ENCODE peak calls at places on chromosomes 12 and 14, in ten cellular contexts. T, S, D, E, C, M, K, G, N and U are unnamed samples.

GRCh38 chr12:106245767-106246166 is 2.1 kb downstream of the CKAP4 start:
- DNase-seq in T (no peak), S (peak), D (peak), E (no peak), C (peak), M (peak), K (no peak), G (peak), N (peak), U (peak)

GRCh38 chr12:10170199-10170598 is 1.7 kb downstream of the OLR1 start:
- DNase-seq in T (no peak), S (no peak), D (no peak), E (no peak), C (no peak), M (no peak), K (no peak), G (no peak), N (no peak), U (no peak)

GRCh38 chr12:31105668-31106067 is 32.0 kb downstream of the DDX11 start:
- DNase-seq in T (no peak), S (no peak), D (no peak), E (no peak), C (no peak), M (no peak), K (no peak), G (no peak), N (no peak), U (no peak)

GRCh38 chr12:105882404-105882803 is 256.4 kb downstream of the NUAK1 start:
- DNase-seq in T (peak), S (no peak), D (no peak), E (no peak), C (no peak), M (no peak), K (no peak), G (no peak), N (no peak), U (no peak)

GRCh38 chr14:33676135-33676566 is 274.7 kb downstream of the EGLN3 start:
- DNase-seq in T (peak), S (peak), D (no peak), E (peak), C (no peak), M (peak), K (no peak), G (peak), N (no peak), U (peak)

GRCh38 chr12:31288381-31288780 is 37.6 kb downstream of the SINHCAF start:
- DNase-seq in T (no peak), S (no peak), D (no peak), E (no peak), C (no peak), M (no peak), K (no peak), G (no peak), N (no peak), U (no peak)

GRCh38 chr12:89960011-89960507 is 251.4 kb upstream of the ATP2B1 start:
- DNase-seq in T (no peak), S (no peak), D (peak), E (no peak), C (no peak), M (no peak), K (no peak), G (no peak), N (no peak), U (no peak)

GRCh38 chr12:92022093-92022492 is 123.6 kb downstream of the BTG1 start:
- DNase-seq in T (no peak), S (no peak), D (no peak), E (no peak), C (no peak), M (no peak), K (no peak), G (no peak), N (no peak), U (no peak)

GRCh38 chr12:52708010-52708409 is 4.7 kb upstream of the KRT77 start:
- DNase-seq in T (no peak), S (no peak), D (no peak), E (peak), C (no peak), M (no peak), K (no peak), G (no peak), N (no peak), U (no peak)

GRCh38 chr12:30701056-30701455 is 5.4 kb upstream of the IPO8 start:
- DNase-seq in T (no peak), S (no peak), D (peak), E (no peak), C (no peak), M (no peak), K (no peak), G (no peak), N (no peak), U (no peak)

GRCh38 chr12:106652510-106653015 is 69.8 kb downstream of the RFX4 start:
- DNase-seq in T (no peak), S (no peak), D (no peak), E (no peak), C (no peak), M (no peak), K (no peak), G (no peak), N (no peak), U (no peak)

GRCh38 chr12:45292486-45293195 is 76.7 kb downstream of the ANO6 start:
- DNase-seq in T (peak), S (no peak), D (peak), E (no peak), C (no peak), M (no peak), K (no peak), G (no peak), N (no peak), U (peak)

GRCh38 chr12:51632598-51632997 is 41.6 kb downstream of the SCN8A start:
- DNase-seq in T (no peak), S (no peak), D (no peak), E (no peak), C (no peak), M (no peak), K (no peak), G (no peak), N (no peak), U (no peak)

GRCh38 chr12:27787559-27787958 is 7.5 kb upstream of the MANSC4 start:
- DNase-seq in T (no peak), S (no peak), D (peak), E (no peak), C (no peak), M (no peak), K (no peak), G (no peak), N (no peak), U (no peak)

GRCh38 chr12:25996677-25997076 is 38.2 kb downstream of the RASSF8 start:
- DNase-seq in T (no peak), S (no peak), D (no peak), E (no peak), C (no peak), M (no peak), K (no peak), G (no peak), N (no peak), U (no peak)

GRCh38 chr12:27347779-27348178 is 15.1 kb downstream of the BMAL2 start:
- DNase-seq in T (no peak), S (no peak), D (no peak), E (no peak), C (no peak), M (no peak), K (no peak), G (no peak), N (no peak), U (no peak)

GRCh38 chr12:60421741-60422140 is 825.9 kb downstream of the SLC16A7 start:
- DNase-seq in T (no peak), S (no peak), D (peak), E (no peak), C (no peak), M (no peak), K (no peak), G (no peak), N (no peak), U (no peak)

GRCh38 chr14:95144849-95145248 is 12.5 kb downstream of the DICER1 start:
- DNase-seq in T (no peak), S (no peak), D (no peak), E (no peak), C (no peak), M (no peak), K (no peak), G (no peak), N (no peak), U (no peak)

GRCh38 chr14:61296707-61297502 is 15.8 kb upstream of the TMEM30B start:
- DNase-seq in T (no peak), S (peak), D (peak), E (no peak), C (no peak), M (peak), K (no peak), G (no peak), N (no peak), U (no peak)

GRCh38 chr12:12990700-12991468 is 9.2 kb downstream of the HEBP1 start:
- DNase-seq in T (no peak), S (no peak), D (no peak), E (no peak), C (peak), M (no peak), K (no peak), G (no peak), N (no peak), U (no peak)

GRCh38 chr12:113769322-113769721 is 196.8 kb downstream of the RBM19 start:
- DNase-seq in T (no peak), S (no peak), D (no peak), E (no peak), C (no peak), M (no peak), K (no peak), G (no peak), N (no peak), U (no peak)

GRCh38 chr14:101025131-101025530 is 121.6 kb upstream of the RTL1 start:
- DNase-seq in T (no peak), S (no peak), D (no peak), E (no peak), C (no peak), M (no peak), K (no peak), G (peak), N (peak), U (no peak)

GRCh38 chr14:24060443-24060842 is 8.6 kb downstream of the CARMIL3 start:
- DNase-seq in T (no peak), S (no peak), D (no peak), E (no peak), C (no peak), M (no peak), K (no peak), G (no peak), N (no peak), U (no peak)

GRCh38 chr14:58740584-58740983 is 102.8 kb downstream of the DACT1 start:
- DNase-seq in T (no peak), S (no peak), D (no peak), E (no peak), C (no peak), M (no peak), K (no peak), G (peak), N (no peak), U (no peak)

GRCh38 chr14:100774164-100774537 is 47.5 kb downstream of the DLK1 start:
- DNase-seq in T (no peak), S (no peak), D (no peak), E (no peak), C (no peak), M (no peak), K (no peak), G (peak), N (peak), U (no peak)

GRCh38 chr14:23071244-23071974 is 14.1 kb upstream of the CDH24 start:
- DNase-seq in T (peak), S (peak), D (peak), E (peak), C (peak), M (no peak), K (no peak), G (peak), N (peak), U (peak)

GRCh38 chr12:46124132-46124847 is 133.9 kb upstream of the SCAF11 start:
- DNase-seq in T (no peak), S (no peak), D (peak), E (no peak), C (no peak), M (no peak), K (no peak), G (no peak), N (no peak), U (no peak)

GRCh38 chr14:100080206-100080605 is 15.0 kb downstream of the EVL start:
- DNase-seq in T (no peak), S (no peak), D (no peak), E (no peak), C (no peak), M (no peak), K (no peak), G (no peak), N (no peak), U (no peak)

GRCh38 chr12:93570552-93571359 is 1.7 kb upstream of the SOCS2 start:
- DNase-seq in T (peak), S (peak), D (peak), E (peak), C (peak), M (peak), K (peak), G (peak), N (peak), U (peak)

GRCh38 chr12:93572712-93573551 is 457 bp downstream of the SOCS2 start:
- DNase-seq in T (no peak), S (no peak), D (peak), E (peak), C (no peak), M (no peak), K (no peak), G (peak), N (peak), U (peak)

GRCh38 chr12:93569656-93570551 is 2.6 kb upstream of the SOCS2 start:
- DNase-seq in T (peak), S (peak), D (peak), E (peak), C (peak), M (peak), K (peak), G (peak), N (peak), U (peak)

GRCh38 chr12:93571854-93572711 is at the start of gene SOCS2:
- DNase-seq in T (no peak), S (peak), D (peak), E (peak), C (no peak), M (no peak), K (no peak), G (peak), N (peak), U (peak)

DNA sequence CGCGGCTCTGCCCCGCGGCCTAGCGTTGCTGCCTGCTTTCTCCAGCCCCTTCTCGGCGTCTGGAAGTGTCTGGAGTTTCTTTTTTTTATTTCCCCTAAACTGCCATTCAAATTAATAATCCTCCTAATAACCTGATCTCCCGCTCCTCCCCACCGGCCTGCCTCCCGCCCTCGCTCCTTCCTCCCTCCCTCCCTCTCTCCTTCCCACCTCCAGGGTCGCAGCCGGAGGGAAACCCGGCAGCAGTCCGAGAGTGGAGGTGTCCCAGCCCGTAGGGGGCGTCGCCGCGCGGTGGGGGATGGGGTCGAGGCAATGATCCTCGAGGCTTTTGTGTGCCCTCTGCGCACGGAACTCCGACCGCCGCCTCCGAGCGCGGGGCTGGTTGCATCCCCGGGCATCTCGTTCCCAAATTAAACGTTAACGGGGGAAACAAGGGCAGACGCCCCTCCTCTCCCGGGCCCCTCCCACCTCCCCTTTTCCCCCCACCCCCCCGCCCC is 1.1 kb upstream of the SOCS2 start:
- DNase-seq in T (peak), S (peak), D (peak), E (peak), C (peak), M (peak), K (no peak), G (peak), N (peak), U (peak)
- TF ChIP-seq POLR2A in T (no peak), S (peak), D (no peak), E (peak), C (no peak), M (no peak), K (no peak), G (peak), N (no peak), U (no peak)

DNA sequence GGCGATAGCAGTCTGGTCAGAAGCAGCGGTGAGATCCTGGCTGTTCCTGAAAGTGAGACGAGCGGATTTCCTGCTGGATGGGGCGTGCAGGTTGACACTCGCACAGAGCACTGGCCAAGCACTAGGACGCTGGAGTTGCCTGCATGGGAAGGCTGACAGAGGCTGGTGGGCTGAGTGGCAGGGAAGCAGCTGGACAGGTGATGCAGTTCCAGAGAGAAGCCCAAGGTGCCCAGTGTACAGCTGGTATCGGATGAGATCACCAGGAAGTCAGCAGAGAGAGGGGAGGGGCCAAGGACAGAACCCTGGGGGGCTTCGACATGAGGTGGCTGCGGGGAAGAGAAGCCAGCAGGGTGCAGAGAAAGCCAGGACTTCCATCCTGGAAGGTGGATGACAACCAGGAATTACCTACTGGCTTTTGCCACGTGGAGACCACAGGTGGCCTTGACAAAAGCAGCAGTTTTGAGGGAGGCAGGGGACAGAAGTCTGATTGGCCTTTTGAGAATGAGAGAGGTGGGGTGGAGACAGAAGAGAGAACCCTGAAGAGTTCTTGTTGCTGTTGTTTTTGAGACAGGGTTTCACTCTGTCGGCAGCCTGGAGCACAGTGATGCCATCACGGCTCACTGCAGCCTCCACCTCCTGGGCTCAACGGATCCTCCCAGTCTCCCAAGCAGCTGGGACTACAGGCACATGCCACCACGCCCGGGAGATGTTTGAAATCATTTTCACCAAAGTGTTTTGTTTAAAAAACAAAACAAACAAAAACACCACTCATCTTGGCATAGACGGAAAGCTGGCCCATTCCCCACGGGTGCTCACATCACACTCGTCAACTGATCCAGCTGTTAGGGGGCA is 35.3 kb downstream of the CDC42BPB start:
- DNase-seq in T (no peak), S (no peak), D (peak), E (no peak), C (no peak), M (no peak), K (no peak), G (peak), N (no peak), U (peak)
- H3K27ac ChIP-seq in T (no peak), S (peak), D (peak), E (no peak), C (peak), M (no peak), K (peak), G (peak), N (peak), U (no peak)

GRCh38 chr14:73771848-73772705 is 57.9 kb upstream of the PNMA1 start:
- DNase-seq in T (peak), S (no peak), D (peak), E (peak), C (peak), M (no peak), K (no peak), G (peak), N (peak), U (peak)
- TF ChIP-seq POLR2A in T (no peak), S (no peak), D (no peak), E (no peak), C (no peak), M (no peak), K (no peak), G (peak), N (peak), U (no peak)

GRCh38 chr12:132266370-132266769 is 63.0 kb downstream of the GALNT9 start:
- DNase-seq in T (no peak), S (no peak), D (no peak), E (no peak), C (no peak), M (no peak), K (no peak), G (no peak), N (no peak), U (no peak)

GRCh38 chr12:132265056-132265800 is 64.2 kb downstream of the GALNT9 start:
- DNase-seq in T (no peak), S (no peak), D (no peak), E (no peak), C (no peak), M (no peak), K (no peak), G (no peak), N (no peak), U (no peak)

GRCh38 chr12:132267873-132268272 is 61.5 kb downstream of the GALNT9 start:
- DNase-seq in T (no peak), S (no peak), D (no peak), E (no peak), C (no peak), M (no peak), K (no peak), G (no peak), N (no peak), U (no peak)

GRCh38 chr12:132268674-132269073 is 60.7 kb downstream of the GALNT9 start:
- DNase-seq in T (no peak), S (no peak), D (no peak), E (peak), C (no peak), M (no peak), K (no peak), G (no peak), N (no peak), U (no peak)

DNA sequence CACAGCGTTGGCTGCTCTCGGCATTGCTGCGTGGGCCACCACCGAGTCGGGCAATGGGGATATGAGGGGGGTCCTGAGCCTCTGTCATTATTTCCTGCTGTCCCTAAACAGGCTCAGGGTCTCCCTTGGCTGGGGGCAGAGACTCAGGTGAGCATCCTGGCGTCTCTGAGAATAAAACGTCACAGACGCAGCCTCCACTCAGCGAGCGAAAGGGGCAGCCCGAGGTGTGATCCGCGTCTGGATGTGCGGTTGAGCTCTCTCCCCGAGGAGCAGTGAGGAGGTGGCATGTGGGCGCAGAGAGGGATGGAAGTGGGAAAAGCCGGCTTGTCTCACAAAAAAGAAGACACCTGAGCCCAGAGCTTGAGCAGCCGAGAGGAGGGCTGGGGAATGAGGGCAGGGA is 62.6 kb downstream of the GALNT9 start:
- DNase-seq in T (no peak), S (no peak), D (no peak), E (no peak), C (no peak), M (no peak), K (no peak), G (no peak), N (no peak), U (no peak)
- H3K27ac ChIP-seq in T (no peak), S (no peak), D (no peak), E (no peak), C (no peak), M (no peak), K (no peak), G (no peak), N (no peak), U (no peak)

GRCh38 chr12:120903382-120903817 is 758 bp downstream of the SPPL3 start:
- DNase-seq in T (peak), S (peak), D (peak), E (peak), C (peak), M (no peak), K (no peak), G (peak), N (peak), U (peak)
- TF ChIP-seq POLR2A in T (no peak), S (no peak), D (no peak), E (no peak), C (no peak), M (no peak), K (no peak), G (peak), N (peak), U (no peak)

GRCh38 chr12:4312251-4312650 is 8.8 kb upstream of the TIGAR start:
- DNase-seq in T (no peak), S (no peak), D (no peak), E (no peak), C (no peak), M (no peak), K (no peak), G (no peak), N (no peak), U (no peak)
- H3K27ac ChIP-seq in T (no peak), S (no peak), D (no peak), E (no peak), C (no peak), M (no peak), K (no peak), G (no peak), N (no peak), U (no peak)

GRCh38 chr12:6340745-6341438 is 984 bp downstream of the TNFRSF1A start:
- DNase-seq in T (no peak), S (no peak), D (no peak), E (no peak), C (no peak), M (no peak), K (no peak), G (no peak), N (no peak), U (no peak)
- TF ChIP-seq POLR2A in T (no peak), S (no peak), D (peak), E (no peak), C (no peak), M (no peak), K (no peak), G (no peak), N (no peak), U (no peak)

GRCh38 chr12:4958697-4959375 is 49.1 kb downstream of the KCNA1 start:
- DNase-seq in T (no peak), S (no peak), D (no peak), E (peak), C (no peak), M (no peak), K (no peak), G (no peak), N (no peak), U (no peak)
- H3K27ac ChIP-seq in T (no peak), S (no peak), D (no peak), E (no peak), C (no peak), M (no peak), K (no peak), G (no peak), N (no peak), U (no peak)